ENCODE peak calls at places on chromosomes 5 and 9, in four cellular contexts. Q is A549, G is esophagus squamous epithelium, Y is ovary. V is an unnamed sample. For H3K4me1, the result is how much of the 10 kb centered on the place peaks cover.

GRCh38 chr5:1791176-1791575 is 8.5 kb downstream of the MRPL36 start:
- DNase-seq in Q (no peak), G (no peak), Y (no peak), V (no peak)

GRCh38 chr9:126545116-126545515 is 68.6 kb upstream of the LMX1B start:
- DNase-seq in Q (no peak), G (no peak), Y (no peak), V (no peak)

GRCh38 chr9:95167998-95168397 is 149.5 kb downstream of the FANCC start:
- DNase-seq in Q (peak), G (no peak), Y (peak), V (no peak)

GRCh38 chr5:5432020-5432707 is 9.7 kb downstream of the ICE1 start:
- DNase-seq in Q (no peak), G (no peak), Y (no peak), V (no peak)

GRCh38 chr9:13755551-13755950 is 476.1 kb upstream of the MPDZ start:
- DNase-seq in Q (no peak), G (no peak), Y (no peak), V (no peak)

GRCh38 chr9:81083062-81083461 is 606.3 kb downstream of the TLE1 start:
- DNase-seq in Q (peak), G (no peak), Y (no peak), V (no peak)

GRCh38 chr5:66981705-66982387 is 214.8 kb downstream of the CD180 start:
- DNase-seq in Q (no peak), G (no peak), Y (no peak), V (no peak)

GRCh38 chr5:163496286-163496685 is 9.1 kb upstream of the MAT2B start:
- DNase-seq in Q (no peak), G (no peak), Y (no peak), V (no peak)

GRCh38 chr9:112112941-112113399 is 62.1 kb downstream of the SUSD1 start:
- DNase-seq in Q (peak), G (no peak), Y (no peak), V (no peak)

GRCh38 chr9:16341176-16341575 is 529.3 kb downstream of the BNC2 start:
- DNase-seq in Q (no peak), G (no peak), Y (no peak), V (no peak)

GRCh38 chr5:53983568-53984465 is 326.6 kb downstream of the ARL15 start:
- DNase-seq in Q (peak), G (no peak), Y (no peak), V (no peak)

DNA sequence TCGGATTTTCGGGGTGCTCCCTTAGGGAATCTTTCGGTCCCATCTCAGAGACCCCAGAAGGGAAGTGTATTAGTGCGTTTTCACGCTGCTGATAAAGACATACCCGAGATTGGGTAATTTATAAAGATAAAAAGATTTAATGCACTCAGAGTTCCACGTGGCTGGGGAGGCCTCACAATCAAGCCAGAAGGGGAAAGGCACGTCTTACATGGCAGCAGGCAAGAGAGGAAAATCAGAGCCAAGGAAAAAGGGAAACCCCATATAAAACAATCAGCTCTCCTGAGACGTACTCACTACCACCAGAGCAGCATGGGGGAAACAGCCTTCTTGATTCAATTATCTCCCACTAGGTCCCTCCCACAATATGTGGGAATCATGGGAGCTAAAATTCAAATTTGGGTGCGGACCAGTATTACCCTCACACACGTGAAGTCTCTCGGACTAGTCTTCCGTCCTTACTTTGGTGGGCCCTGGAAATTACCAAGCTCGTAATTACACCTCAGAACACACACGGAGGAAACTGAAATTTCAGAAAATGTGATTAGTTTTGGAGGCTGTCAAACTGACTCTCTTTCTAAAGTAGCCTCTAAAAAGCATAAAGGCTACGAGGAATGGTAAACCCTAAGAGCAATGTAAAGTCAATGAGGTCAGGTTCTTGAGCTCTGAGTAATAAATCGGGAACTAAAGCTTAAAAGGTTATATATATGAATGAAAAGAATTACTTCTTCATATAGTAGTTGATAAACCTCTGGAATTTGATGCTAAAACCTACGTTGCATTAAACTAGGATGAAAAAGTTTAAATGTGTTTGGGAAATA is 699 bp upstream of the FEM1C start:
- DNase-seq in Q (no peak), G (no peak), Y (no peak), V (no peak)
- H3K4me3 ChIP-seq in Q (peak), G (peak), Y (no peak), V (peak)

DNA sequence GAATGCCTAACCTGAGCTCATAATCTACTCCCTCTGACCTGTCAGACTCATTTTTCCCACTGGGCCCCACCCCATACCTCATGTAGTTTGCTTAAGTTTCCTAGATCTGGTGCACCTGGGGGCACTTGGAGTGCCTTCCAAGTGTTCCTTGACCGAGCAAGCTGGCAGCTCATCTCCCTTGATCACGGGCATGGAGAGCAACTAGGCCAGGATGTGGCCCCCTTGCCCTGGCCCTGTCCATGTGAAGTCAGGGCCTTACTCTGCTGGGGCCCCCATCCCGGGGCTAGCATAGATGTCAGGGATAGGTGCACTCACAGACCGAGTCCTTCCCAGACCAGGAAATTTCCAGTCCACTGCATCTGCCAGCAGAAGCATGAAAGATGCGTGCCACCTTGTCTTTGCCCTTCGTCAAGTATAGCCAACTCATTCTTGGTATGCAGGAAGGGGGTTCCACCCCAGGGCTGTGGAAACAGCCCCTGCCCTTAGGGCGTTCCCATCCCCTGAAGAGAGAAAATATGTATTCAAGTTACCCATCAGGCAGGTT is 41.9 kb downstream of the SLC22A5 start:
- DNase-seq in Q (no peak), G (no peak), Y (no peak), V (no peak)
- H3K4me1 ChIP-seq in Q (under half), G (under half), Y (under half), V (half or more)

GRCh38 chr5:95760291-95761191 is 29.4 kb downstream of the RHOBTB3 start:
- DNase-seq in Q (peak), G (no peak), Y (no peak), V (no peak)
- H3K4me3 ChIP-seq in Q (peak), G (peak), Y (no peak), V (peak)

GRCh38 chr9:136565075-136565721 is 19.4 kb upstream of the NOTCH1 start:
- DNase-seq in Q (no peak), G (no peak), Y (peak), V (no peak)

GRCh38 chr9:136561779-136562178 is 15.9 kb upstream of the NOTCH1 start:
- DNase-seq in Q (no peak), G (no peak), Y (no peak), V (no peak)

GRCh38 chr9:136564379-136564988 is 18.6 kb upstream of the NOTCH1 start:
- DNase-seq in Q (no peak), G (no peak), Y (no peak), V (no peak)

GRCh38 chr9:136562746-136563506 is 17.1 kb upstream of the NOTCH1 start:
- DNase-seq in Q (no peak), G (no peak), Y (no peak), V (no peak)

GRCh38 chr9:136563646-136564321 is 17.9 kb upstream of the NOTCH1 start:
- DNase-seq in Q (no peak), G (no peak), Y (no peak), V (no peak)
- H3K4me1 ChIP-seq in Q (under half), G (under half), Y (under half), V (under half)

GRCh38 chr5:59317023-59317771 is 576.3 kb downstream of the PDE4D start:
- DNase-seq in Q (no peak), G (no peak), Y (no peak), V (no peak)
- H3K4me3 ChIP-seq in Q (no peak), G (no peak), Y (no peak), V (no peak)

V was measured in thoracic aorta.